ENCODE peak calls at places on chromosomes 12 and 14, in nine cellular contexts. A is CMK; R is T-helper 9 cell; I is KG1; W is cardiac fibroblast; C is NCI-H345; B is activated CD8-positive, alpha-beta memory T cell treated with anti-CD3 and anti-CD28 coated beads, Interleukin-2, amount 10 ng/mL, durations not matched to agents 7 days and 5 days; K is foreskin fibroblast; Z is activated CD4-positive, alpha-beta T cell treated with anti-CD3 and anti-CD28 coated beads, Interleukin-2, amount 50 U/mL, for 24 hours. T is an unnamed sample.

GRCh38 chr12:49428652-49429549 is 61.6 kb downstream of the SPATS2 start:
- DNase-seq in B (no peak), I (no peak), C (no peak), Z (no peak), R (no peak), K (peak), A (no peak), W (peak), T (peak)

GRCh38 chr12:116314477-116314876 is 37.0 kb upstream of the MED13L start:
- DNase-seq in B (no peak), K (no peak), I (no peak), R (no peak), W (no peak), Z (no peak), A (no peak), C (no peak), T (no peak)

GRCh38 chr14:54706768-54707167 is 139.8 kb downstream of the SAMD4A start:
- DNase-seq in R (no peak), A (no peak), Z (no peak), C (no peak), B (no peak), K (no peak), I (no peak), W (no peak), T (no peak)

GRCh38 chr14:50957296-50957695 is 13.0 kb upstream of the PYGL start:
- DNase-seq in I (no peak), A (no peak), K (no peak), Z (no peak), B (no peak), R (no peak), W (peak), C (no peak), T (no peak)

GRCh38 chr14:68653108-68653507 is 139.8 kb downstream of the ZFP36L1 start:
- DNase-seq in W (no peak), Z (no peak), A (no peak), B (peak), K (no peak), C (no peak), I (no peak), R (no peak), T (peak)

GRCh38 chr14:102868956-102869531 is 53.4 kb upstream of the AMN start:
- DNase-seq in B (no peak), R (no peak), C (no peak), Z (no peak), A (no peak), K (no peak), W (no peak), I (no peak), T (no peak)

GRCh38 chr12:90940872-90941499 is 14.0 kb downstream of the CCER1 start:
- DNase-seq in Z (no peak), W (peak), A (no peak), C (peak), I (peak), B (no peak), R (no peak), K (peak), T (no peak)

GRCh38 chr12:12799163-12799920 is 13.8 kb upstream of the DDX47 start:
- DNase-seq in A (no peak), K (no peak), B (no peak), I (no peak), C (no peak), Z (no peak), R (no peak), W (no peak), T (peak)

GRCh38 chr14:90533591-90534021 is 136.8 kb downstream of the CALM1 start:
- DNase-seq in Z (no peak), I (no peak), R (no peak), C (no peak), A (no peak), W (no peak), K (no peak), B (no peak), T (no peak)

GRCh38 chr14:68786491-68787234 is 6.2 kb downstream of the ZFP36L1 start:
- DNase-seq in I (no peak), B (no peak), C (no peak), K (peak), Z (no peak), A (no peak), R (no peak), W (peak), T (peak)

GRCh38 chr12:56103823-56104108 is 593 bp upstream of the PA2G4 start:
- DNase-seq in B (no peak), C (no peak), R (no peak), W (no peak), K (no peak), Z (no peak), I (no peak), A (no peak), T (no peak)

GRCh38 chr14:91835920-91836843 is 31.2 kb downstream of the TC2N start:
- DNase-seq in A (peak), W (no peak), I (no peak), C (peak), K (no peak), Z (peak), R (peak), B (peak), T (peak)

GRCh38 chr14:67738740-67739504 is 37.2 kb downstream of the RDH12 start:
- DNase-seq in Z (no peak), I (no peak), W (peak), K (peak), R (no peak), A (no peak), B (no peak), C (no peak), T (no peak)

GRCh38 chr14:33573296-33573695 is 377.6 kb downstream of the EGLN3 start:
- DNase-seq in C (no peak), R (no peak), A (no peak), B (no peak), I (no peak), W (no peak), K (no peak), Z (no peak), T (no peak)

GRCh38 chr12:46553911-46554310 is 181.3 kb upstream of the SLC38A2 start:
- DNase-seq in R (no peak), W (peak), I (no peak), K (peak), C (no peak), A (no peak), B (no peak), Z (no peak), T (no peak)

GRCh38 chr14:23660290-23661226 is 24.4 kb downstream of the DHRS2 start:
- DNase-seq in W (no peak), A (no peak), I (no peak), Z (no peak), K (no peak), B (peak), R (no peak), C (no peak), T (no peak)

GRCh38 chr12:80187660-80188090 is 88.3 kb downstream of the OTOGL start:
- DNase-seq in I (no peak), B (peak), R (no peak), K (peak), Z (no peak), W (peak), C (peak), A (no peak), T (no peak)

GRCh38 chr12:124554429-124555029 is 12.9 kb downstream of the NCOR2 start:
- DNase-seq in I (no peak), K (no peak), R (no peak), W (no peak), C (no peak), Z (no peak), A (no peak), B (no peak), T (no peak)

GRCh38 chr12:124410354-124411175 is 115.7 kb downstream of the RFLNA start:
- DNase-seq in R (no peak), I (no peak), A (no peak), C (no peak), B (no peak), K (no peak), W (no peak), Z (no peak), T (peak)

GRCh38 chr12:107522692-107523477 is 162.7 kb upstream of the PWP1 start:
- DNase-seq in B (no peak), A (no peak), K (no peak), I (no peak), C (peak), W (no peak), Z (no peak), R (no peak), T (peak)

GRCh38 chr12:38911611-38912010 is 6.2 kb upstream of the CPNE8 start:
- DNase-seq in Z (no peak), A (no peak), B (no peak), K (no peak), C (no peak), W (peak), I (no peak), R (no peak), T (peak)

GRCh38 chr12:475286-475685 is 15.5 kb downstream of the B4GALNT3 start:
- DNase-seq in R (no peak), Z (no peak), B (no peak), W (no peak), K (no peak), A (no peak), C (no peak), I (no peak), T (peak)

GRCh38 chr12:93742086-93742934 is 65.1 kb downstream of the CRADD start:
- DNase-seq in I (peak), W (peak), Z (peak), C (peak), B (peak), R (peak), A (peak), K (peak), T (peak)

GRCh38 chr14:85519661-85520305 is 10.2 kb upstream of the FLRT2 start:
- DNase-seq in Z (no peak), W (no peak), R (no peak), K (no peak), I (no peak), C (peak), A (no peak), B (no peak), T (no peak)

GRCh38 chr12:53097207-53097563 is 282 bp upstream of the IGFBP6 start:
- DNase-seq in B (no peak), K (peak), C (peak), A (no peak), W (peak), R (no peak), Z (no peak), I (no peak), T (no peak)

GRCh38 chr12:50363141-50363540 is 33.3 kb downstream of the FAM186A start:
- DNase-seq in I (no peak), B (no peak), A (no peak), R (no peak), Z (no peak), C (no peak), W (no peak), K (no peak), T (no peak)

GRCh38 chr14:102492523-102492910 is 17.1 kb downstream of the ANKRD9 start:
- DNase-seq in I (no peak), K (no peak), C (no peak), Z (no peak), A (no peak), B (no peak), W (no peak), R (no peak), T (no peak)

GRCh38 chr12:77204055-77204454 is 138.7 kb upstream of the E2F7 start:
- DNase-seq in Z (no peak), A (no peak), B (no peak), K (no peak), I (no peak), R (no peak), W (peak), C (no peak), T (peak)

GRCh38 chr14:20855652-20856291 is 35.4 kb upstream of the RNASE3 start:
- DNase-seq in A (peak), R (peak), I (peak), Z (no peak), W (peak), C (no peak), B (peak), K (peak), T (peak)

GRCh38 chr14:66813636-66814035 is 305.7 kb downstream of the GPHN start:
- DNase-seq in A (no peak), B (no peak), I (no peak), R (no peak), K (no peak), C (no peak), Z (no peak), W (no peak), T (no peak)

GRCh38 chr14:89977668-89978067 is 21.9 kb downstream of the TDP1 start:
- DNase-seq in I (no peak), K (no peak), R (no peak), B (no peak), Z (no peak), C (no peak), A (no peak), W (no peak), T (no peak)

GRCh38 chr14:50040401-50040775 is 76.0 kb downstream of the VCPKMT start:
- DNase-seq in K (no peak), A (no peak), W (peak), C (no peak), I (peak), B (peak), Z (peak), R (peak), T (no peak)

GRCh38 chr12:130557876-130558770 is 158.0 kb downstream of the RIMBP2 start:
- DNase-seq in I (no peak), Z (no peak), K (no peak), C (peak), W (no peak), A (no peak), B (no peak), R (no peak), T (peak)

GRCh38 chr12:3686463-3686862 is 66.4 kb downstream of the CRACR2A start:
- DNase-seq in A (no peak), Z (no peak), R (no peak), K (no peak), C (no peak), I (no peak), B (no peak), W (no peak), T (no peak)

GRCh38 chr12:124027753-124028559 is 54.9 kb downstream of the ZNF664 start:
- DNase-seq in K (no peak), Z (no peak), C (no peak), R (no peak), A (no peak), I (no peak), W (no peak), B (no peak), T (no peak)

T was measured in endodermal cell.